ENCODE peak calls at places on chromosomes 12 and 14, in ten cellular contexts. Q is stimulated activated CD8-positive, alpha-beta memory T cell treated with anti-CD3 and anti-CD28 coated beads, Interleukin-15, amount 100 ng/mL, for 24 hours; Y is NCI-H1105 treated with DMSO at 0.1 percent for 48 hours; M is caudate nucleus; E is Karpas-422; T is AG08396; C is hypothalamus; D is activated CD8-positive, alpha-beta memory T cell treated with anti-CD3 and anti-CD28 coated beads for 1 hour; W is amniotic stem cell; S is CD8-positive, alpha-beta memory T cell. A is an unnamed sample.

GRCh38 chr14:20578784-20579502 is 8.9 kb downstream of the RNASE11 start:
- DNase-seq in Q (no peak), Y (no peak), M (no peak), E (no peak), T (no peak), C (no peak), D (no peak), W (no peak), S (no peak), A (no peak)

GRCh38 chr12:43551971-43552559 is at the start of gene ADAMTS20:
- DNase-seq in Q (no peak), Y (no peak), M (no peak), E (no peak), T (peak; percentile 19), C (no peak), D (no peak), W (no peak), S (no peak), A (no peak)

GRCh38 chr14:22650960-22651521 is 6.9 kb upstream of the OR6J1 start:
- DNase-seq in Q (no peak), Y (no peak), M (no peak), E (peak; percentile 62), T (no peak), C (no peak), D (no peak), W (no peak), S (no peak), A (no peak)

GRCh38 chr14:74917646-74918081 is 5.4 kb downstream of the RPS6KL1 start:
- DNase-seq in Q (no peak), Y (no peak), M (no peak), E (no peak), T (no peak), C (no peak), D (no peak), W (no peak), S (no peak), A (no peak)

GRCh38 chr12:43711348-43711747 is 47.2 kb downstream of the PUS7L start:
- DNase-seq in Q (no peak), Y (no peak), M (no peak), E (no peak), T (no peak), C (no peak), D (no peak), W (no peak), S (no peak), A (no peak)

GRCh38 chr12:61810486-61810885 is 449.7 kb upstream of the USP15 start:
- DNase-seq in Q (no peak), Y (no peak), M (no peak), E (no peak), T (no peak), C (no peak), D (no peak), W (no peak), S (no peak), A (no peak)

GRCh38 chr14:96424104-96424989 is 32.4 kb downstream of the AK7 start:
- DNase-seq in Q (no peak), Y (peak; percentile 68), M (no peak), E (peak; percentile 91), T (peak; percentile 73), C (no peak), D (no peak), W (peak; percentile 73), S (no peak), A (peak; percentile 74)

GRCh38 chr12:55068416-55069010 is 48.7 kb downstream of the NEUROD4 start:
- DNase-seq in Q (no peak), Y (peak; percentile 59), M (no peak), E (peak; percentile 80), T (peak; percentile 69), C (no peak), D (no peak), W (peak; percentile 20), S (peak; percentile 46), A (peak; percentile 67)

GRCh38 chr14:49926803-49927202 is 33.9 kb downstream of the ARF6 start:
- DNase-seq in Q (no peak), Y (no peak), M (no peak), E (no peak), T (no peak), C (no peak), D (no peak), W (no peak), S (no peak), A (no peak)

GRCh38 chr14:23354990-23355389 is 2.3 kb upstream of the SLC22A17 start:
- DNase-seq in Q (no peak), Y (no peak), M (no peak), E (no peak), T (no peak), C (no peak), D (no peak), W (no peak), S (no peak), A (no peak)

GRCh38 chr12:92552412-92553108 is 150.2 kb upstream of the PLEKHG7 start:
- DNase-seq in Q (no peak), Y (no peak), M (no peak), E (no peak), T (no peak), C (no peak), D (no peak), W (no peak), S (no peak), A (no peak)

GRCh38 chr12:46562625-46563228 is 190.2 kb upstream of the SLC38A2 start:
- DNase-seq in Q (no peak), Y (no peak), M (no peak), E (no peak), T (no peak), C (no peak), D (no peak), W (peak; percentile 49), S (no peak), A (no peak)

GRCh38 chr12:125738211-125738610 is 673.0 kb downstream of the AACS start:
- DNase-seq in Q (no peak), Y (no peak), M (no peak), E (no peak), T (no peak), C (no peak), D (no peak), W (no peak), S (no peak), A (no peak)

GRCh38 chr12:101832030-101832429 is 1.3 kb upstream of the GNPTAB start:
- DNase-seq in Q (no peak), Y (no peak), M (no peak), E (no peak), T (no peak), C (no peak), D (no peak), W (no peak), S (no peak), A (no peak)

GRCh38 chr12:89949457-89950195 is 241.0 kb upstream of the ATP2B1 start:
- DNase-seq in Q (no peak), Y (no peak), M (no peak), E (peak; percentile 47), T (no peak), C (no peak), D (no peak), W (no peak), S (peak; percentile 81), A (peak; percentile 93)

GRCh38 chr14:97107070-97107469 is 309.9 kb downstream of the VRK1 start:
- DNase-seq in Q (no peak), Y (no peak), M (no peak), E (no peak), T (no peak), C (no peak), D (no peak), W (no peak), S (no peak), A (no peak)

GRCh38 chr14:23538785-23539184 is 12.8 kb downstream of the ZFHX2 start:
- DNase-seq in Q (no peak), Y (no peak), M (no peak), E (no peak), T (peak; percentile 70), C (no peak), D (no peak), W (no peak), S (peak; percentile 17), A (no peak)

GRCh38 chr12:62722971-62723680 is 211.8 kb downstream of the PPM1H start:
- DNase-seq in Q (no peak), Y (peak; percentile 27), M (no peak), E (no peak), T (no peak), C (no peak), D (no peak), W (no peak), S (no peak), A (no peak)

GRCh38 chr14:22200977-22201605 is 387.9 kb downstream of the DAD1 start:
- DNase-seq in Q (no peak), Y (peak; percentile 19), M (no peak), E (peak; percentile 81), T (peak; percentile 39), C (no peak), D (no peak), W (peak; percentile 47), S (peak; percentile 33), A (peak; percentile 3)

GRCh38 chr12:65748332-65748731 is 76.0 kb upstream of the HMGA2 start:
- DNase-seq in Q (no peak), Y (no peak), M (no peak), E (no peak), T (no peak), C (no peak), D (no peak), W (no peak), S (no peak), A (no peak)